ENCODE peak calls at places on chromosomes 13 and 19, in four cellular contexts. L, D, H and C are unnamed samples.

GRCh38 chr13:40452741-40453665 is 213.4 kb downstream of the FOXO1 start:
- DNase-seq in L (no peak), D (no peak), H (no peak), C (no peak)

GRCh38 chr13:31528758-31529157 is 210.6 kb upstream of the RXFP2 start:
- DNase-seq in L (no peak), D (no peak), H (no peak), C (no peak)

GRCh38 chr19:38528213-38528755 is 89.5 kb downstream of the MAP4K1 start:
- DNase-seq in L (no peak), D (no peak), H (no peak), C (no peak)

GRCh38 chr13:47420568-47420967 is 523.7 kb upstream of the HTR2A start:
- DNase-seq in L (no peak), D (no peak), H (no peak), C (no peak)

GRCh38 chr19:3507371-3508120 is 1.4 kb downstream of the FZR1 start:
- DNase-seq in L (peak; percentile 75), D (peak; percentile 47), H (no peak), C (no peak)

GRCh38 chr19:8566855-8567254 is 10.4 kb downstream of the MYO1F start:
- DNase-seq in L (no peak), D (no peak), H (no peak), C (no peak)

GRCh38 chr19:16355293-16356043 is 30.8 kb downstream of the KLF2 start:
- DNase-seq in L (no peak), D (peak; percentile 56), H (no peak), C (no peak)

GRCh38 chr19:12783849-12784393 is 7.4 kb upstream of the JUNB start:
- DNase-seq in L (no peak), D (peak; percentile 68), H (no peak), C (no peak)

GRCh38 chr19:42366676-42367075 is 23.4 kb downstream of the CNFN start:
- DNase-seq in L (no peak), D (no peak), H (no peak), C (no peak)

GRCh38 chr13:113934576-113934975 is 39.3 kb downstream of the C13orf46 start:
- DNase-seq in L (no peak), D (no peak), H (no peak), C (no peak)

GRCh38 chr19:33486407-33486806 is 35.2 kb downstream of the PEPD start:
- DNase-seq in L (no peak), D (no peak), H (no peak), C (no peak)

GRCh38 chr13:61138857-61139256 is 276.8 kb downstream of the PCDH20 start:
- DNase-seq in L (no peak), D (no peak), H (no peak), C (no peak)

GRCh38 chr13:33078268-33078667 is 62.0 kb downstream of the KL start:
- DNase-seq in L (no peak), D (no peak), H (no peak), C (no peak)

GRCh38 chr13:105679832-105680231 is 855.6 kb downstream of the EFNB2 start:
- DNase-seq in L (no peak), D (no peak), H (no peak), C (no peak)

GRCh38 chr13:66205807-66206206 is 1024.3 kb downstream of the PCDH9 start:
- DNase-seq in L (no peak), D (no peak), H (no peak), C (no peak)

GRCh38 chr19:33156354-33156753 is 24.4 kb downstream of the WDR88 start:
- DNase-seq in L (no peak), D (no peak), H (no peak), C (no peak)

GRCh38 chr19:12065100-12065538 is 588 bp downstream of the ZNF844 start:
- DNase-seq in L (peak; percentile 63), D (peak; percentile 17), H (no peak), C (no peak)

GRCh38 chr19:8194528-8195275 is 14.5 kb upstream of the CERS4 start:
- DNase-seq in L (no peak), D (peak; percentile 16), H (no peak), C (no peak)

GRCh38 chr19:28469544-28469943 is 743.4 kb downstream of the UQCRFS1 start:
- DNase-seq in L (no peak), D (no peak), H (no peak), C (no peak)

GRCh38 chr13:23140492-23140891 is 40.3 kb upstream of the SGCG start:
- DNase-seq in L (no peak), D (no peak), H (no peak), C (no peak)

DNA sequence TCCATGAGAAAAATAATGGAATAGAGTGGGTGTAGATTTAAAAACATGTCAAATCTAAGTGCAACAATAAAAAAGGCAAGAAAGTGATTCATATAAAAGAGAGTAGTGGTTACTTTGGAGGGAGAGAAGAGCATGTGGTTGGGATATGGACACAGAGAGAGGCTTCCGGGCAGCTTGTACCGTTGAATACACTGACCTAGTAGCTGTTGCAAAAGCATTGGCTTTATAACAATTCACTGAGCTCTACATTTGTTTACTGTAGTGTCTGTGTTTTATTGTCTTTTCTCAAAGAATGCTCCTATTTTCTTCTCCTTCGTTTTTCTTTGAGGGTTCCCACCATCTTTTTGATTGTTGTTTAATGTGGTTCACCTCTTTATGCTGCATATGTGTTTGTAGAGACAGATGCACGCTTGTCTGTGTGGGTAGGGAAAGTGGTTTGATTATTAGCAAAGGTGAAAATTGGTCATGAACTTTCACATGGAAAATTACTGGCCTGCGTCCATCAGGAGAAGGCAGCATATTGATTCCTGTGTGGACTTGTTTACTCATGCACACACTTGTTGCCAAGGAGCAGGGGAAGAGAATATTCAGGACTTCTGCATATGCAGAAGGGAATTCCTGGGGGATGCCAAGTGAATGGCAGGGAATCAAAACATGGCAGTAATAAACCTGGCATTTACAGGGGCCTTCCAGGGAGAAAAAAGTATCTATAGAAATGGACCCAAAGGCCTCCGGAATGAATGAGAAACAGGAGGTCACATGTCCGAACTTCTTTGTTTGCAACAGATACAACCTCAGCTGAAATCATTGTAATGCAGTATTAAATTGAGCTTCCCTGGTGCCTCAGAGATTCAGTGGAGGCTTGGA is 30.0 kb upstream of the IRS2 start:
- DNase-seq in L (no peak), D (no peak), H (no peak), C (no peak)
- TF ChIP-seq ZNF274 in L (no peak), D (no peak), H (no peak), C (no peak)

DNA sequence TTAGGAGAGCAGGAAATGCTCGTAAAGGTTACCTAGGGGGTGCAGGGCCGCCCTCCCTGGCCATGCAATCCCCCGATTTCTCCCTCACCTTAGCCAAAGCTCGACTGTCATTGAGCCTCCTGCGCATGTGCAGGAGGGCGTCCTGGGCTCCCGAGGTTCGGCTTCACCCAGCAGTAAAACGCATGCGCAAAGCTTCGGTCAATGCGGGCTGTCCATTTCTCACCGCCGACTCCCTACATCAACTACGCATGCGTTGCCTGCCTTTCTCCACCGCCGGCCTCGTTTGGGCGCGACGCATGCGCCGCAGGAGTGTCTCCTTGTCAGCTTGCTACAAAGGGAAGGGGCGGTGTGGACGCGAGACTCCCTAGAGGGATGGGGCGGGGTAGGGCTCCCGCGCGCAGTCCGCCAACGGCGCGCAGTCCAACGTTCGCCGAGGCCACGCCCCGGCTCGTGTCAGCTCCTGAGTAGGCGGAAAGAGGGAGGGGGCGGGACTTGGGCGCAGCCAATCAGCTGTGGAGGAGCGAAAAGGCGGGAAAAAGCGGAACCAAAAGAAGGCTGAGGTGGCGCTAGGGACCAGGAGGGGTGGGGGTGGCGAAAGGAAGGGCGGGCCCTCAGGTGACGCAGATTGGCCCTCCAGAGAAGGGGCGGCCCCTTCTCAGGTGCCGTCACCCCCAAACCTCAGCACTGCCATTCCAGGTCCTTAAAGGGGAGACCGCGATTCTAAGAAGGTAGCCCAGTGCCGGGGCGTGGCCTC is at the start of the genes SYNGR4 and TMEM143:
- DNase-seq in L (peak; percentile 96), D (peak; percentile 100), H (peak; percentile 99), C (peak; percentile 99)
- TF ChIP-seq POLR2A in L (no peak), D (peak; percentile 13), H (peak; percentile 70), C (peak; percentile 36)

DNA sequence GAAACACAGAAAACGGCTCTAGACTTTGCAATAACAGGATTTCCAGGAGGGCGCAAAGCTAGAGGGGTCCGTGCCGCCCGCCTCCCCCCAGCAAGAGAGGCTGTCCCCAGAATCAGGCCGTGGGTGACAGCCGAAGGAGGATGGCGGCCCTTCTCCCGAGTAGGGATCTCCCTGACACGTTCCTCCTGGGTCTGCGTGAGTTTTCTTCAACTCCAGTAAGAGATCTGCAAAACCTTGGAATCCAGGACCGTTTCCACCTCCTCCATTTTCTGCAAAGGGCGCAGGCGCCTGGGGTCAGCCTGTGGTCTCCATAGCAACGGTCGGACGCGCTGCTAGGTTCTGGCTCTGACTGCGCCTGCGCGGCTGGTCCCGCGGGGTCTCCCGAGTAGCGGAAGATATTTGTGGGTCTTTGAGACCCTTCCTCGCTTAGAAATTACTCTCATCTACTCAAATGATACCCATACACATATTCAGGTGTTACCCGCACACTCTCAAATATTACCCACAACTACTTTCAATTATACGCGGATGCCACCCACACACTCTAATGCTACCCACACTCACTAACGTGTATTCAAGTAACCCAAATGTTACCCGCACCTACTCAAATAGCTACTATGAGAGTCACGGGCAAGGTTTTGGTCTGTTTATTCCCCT is 2.1 kb downstream of the PNMA8C start:
- DNase-seq in L (peak; percentile 91), D (peak; percentile 77), H (no peak), C (no peak)
- TF ChIP-seq YY1 in L (peak; percentile 29), D (no peak), H (peak; percentile 48), C (no peak)

GRCh38 chr13:28355822-28356371 is 139.0 kb downstream of the FLT1 start:
- DNase-seq in L (no peak), D (peak; percentile 54), H (no peak), C (no peak)
- TF ChIP-seq ZNF274 in L (no peak), D (no peak), H (no peak), C (no peak)

GRCh38 chr19:56121180-56122167 is at the start of gene ZNF787:
- DNase-seq in L (peak; percentile 99), D (peak; percentile 99), H (peak; percentile 85), C (peak; percentile 96)
- TF ChIP-seq POLR2A in L (peak; percentile 46), D (peak; percentile 76), H (peak; percentile 75), C (no peak)